ENCODE peak calls at places on chromosomes 4 and X, in eight cellular contexts. S, L, A, U, O, Z, V and B are unnamed samples.

GRCh38 chrX:16807548-16807947 is 21.3 kb downstream of the TXLNG start:
- DNase-seq in S (no peak), L (no peak), A (peak), U (no peak), O (no peak), Z (peak), V (no peak), B (no peak)

GRCh38 chr4:154660052-154660451 is 47.6 kb upstream of the FGG start:
- DNase-seq in S (no peak), L (no peak), A (no peak), U (no peak), O (peak), Z (no peak), V (no peak), B (no peak)

GRCh38 chr4:156329779-156330178 is 376.1 kb upstream of the CTSO start:
- DNase-seq in S (no peak), L (no peak), A (no peak), U (no peak), O (no peak), Z (no peak), V (no peak), B (no peak)

GRCh38 chrX:107205770-107206696 is at the start of the genes DNAAF6 and NUP62CL:
- DNase-seq in S (no peak), L (peak), A (peak), U (no peak), O (peak), Z (peak), V (peak), B (peak)

GRCh38 chr4:41213563-41214157 is 682 bp downstream of the APBB2 start:
- DNase-seq in S (no peak), L (no peak), A (peak), U (no peak), O (no peak), Z (no peak), V (peak), B (no peak)

GRCh38 chr4:164501074-164501473 is 252.9 kb upstream of the SMIM31 start:
- DNase-seq in S (no peak), L (no peak), A (no peak), U (no peak), O (no peak), Z (no peak), V (no peak), B (no peak)

GRCh38 chr4:21811576-21811975 is 137.0 kb downstream of the KCNIP4 start:
- DNase-seq in S (no peak), L (no peak), A (peak), U (no peak), O (peak), Z (no peak), V (no peak), B (no peak)

GRCh38 chrX:18010251-18010650 is 149.2 kb upstream of the RAI2 start:
- DNase-seq in S (no peak), L (no peak), A (no peak), U (no peak), O (no peak), Z (no peak), V (no peak), B (peak)

GRCh38 chr4:39312821-39313220 is 53.3 kb downstream of the RFC1 start:
- DNase-seq in S (no peak), L (no peak), A (peak), U (no peak), O (no peak), Z (no peak), V (no peak), B (no peak)

GRCh38 chr4:39305902-39306677 is 60.1 kb downstream of the RFC1 start:
- DNase-seq in S (no peak), L (no peak), A (no peak), U (peak), O (no peak), Z (no peak), V (no peak), B (no peak)

GRCh38 chr4:39304651-39305050 is 61.5 kb downstream of the RFC1 start:
- DNase-seq in S (peak), L (no peak), A (peak), U (no peak), O (no peak), Z (no peak), V (no peak), B (no peak)

GRCh38 chr4:39303871-39304270 is 62.3 kb downstream of the RFC1 start:
- DNase-seq in S (peak), L (no peak), A (no peak), U (no peak), O (no peak), Z (no peak), V (no peak), B (no peak)

DNA sequence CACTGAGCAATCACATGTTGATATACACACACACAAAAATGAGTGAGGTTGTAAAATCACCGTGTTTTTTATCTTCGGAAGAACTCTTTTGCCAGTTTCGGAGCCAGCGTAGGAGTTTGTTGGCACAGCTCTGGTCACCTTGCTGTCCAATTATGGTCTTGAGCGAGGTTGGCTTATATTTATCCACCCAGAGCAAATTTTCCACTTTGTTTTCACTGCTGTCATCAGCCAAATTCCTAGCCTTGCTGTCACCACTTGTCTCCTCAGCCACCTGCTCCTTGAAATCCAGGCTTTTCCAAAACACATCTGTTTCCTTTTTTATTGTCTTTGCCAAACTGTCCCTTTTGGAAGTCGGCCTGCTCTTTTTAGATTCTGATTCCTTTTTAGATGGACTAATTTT is 57.6 kb downstream of the RFC1 start:
- DNase-seq in S (no peak), L (no peak), A (peak), U (no peak), O (no peak), Z (no peak), V (no peak), B (no peak)
- TF ChIP-seq POLR2AphosphoS5 in S (no peak), L (no peak), A (no peak), U (no peak), O (no peak), Z (no peak), V (no peak), B (no peak)

GRCh38 chr4:88027611-88028608 is 20.5 kb downstream of the PKD2 start:
- DNase-seq in S (no peak), L (no peak), A (peak), U (no peak), O (no peak), Z (no peak), V (no peak), B (no peak)
- TF ChIP-seq POLR2AphosphoS5 in S (no peak), L (no peak), A (no peak), U (no peak), O (no peak), Z (no peak), V (no peak), B (no peak)

GRCh38 chrX:54808605-54809483 is 1.3 kb downstream of the MAGED2 start:
- DNase-seq in S (peak), L (peak), A (peak), U (peak), O (peak), Z (peak), V (peak), B (peak)
- TF ChIP-seq POLR2AphosphoS5 in S (peak), L (no peak), A (peak), U (peak), O (peak), Z (no peak), V (no peak), B (peak)

DNA sequence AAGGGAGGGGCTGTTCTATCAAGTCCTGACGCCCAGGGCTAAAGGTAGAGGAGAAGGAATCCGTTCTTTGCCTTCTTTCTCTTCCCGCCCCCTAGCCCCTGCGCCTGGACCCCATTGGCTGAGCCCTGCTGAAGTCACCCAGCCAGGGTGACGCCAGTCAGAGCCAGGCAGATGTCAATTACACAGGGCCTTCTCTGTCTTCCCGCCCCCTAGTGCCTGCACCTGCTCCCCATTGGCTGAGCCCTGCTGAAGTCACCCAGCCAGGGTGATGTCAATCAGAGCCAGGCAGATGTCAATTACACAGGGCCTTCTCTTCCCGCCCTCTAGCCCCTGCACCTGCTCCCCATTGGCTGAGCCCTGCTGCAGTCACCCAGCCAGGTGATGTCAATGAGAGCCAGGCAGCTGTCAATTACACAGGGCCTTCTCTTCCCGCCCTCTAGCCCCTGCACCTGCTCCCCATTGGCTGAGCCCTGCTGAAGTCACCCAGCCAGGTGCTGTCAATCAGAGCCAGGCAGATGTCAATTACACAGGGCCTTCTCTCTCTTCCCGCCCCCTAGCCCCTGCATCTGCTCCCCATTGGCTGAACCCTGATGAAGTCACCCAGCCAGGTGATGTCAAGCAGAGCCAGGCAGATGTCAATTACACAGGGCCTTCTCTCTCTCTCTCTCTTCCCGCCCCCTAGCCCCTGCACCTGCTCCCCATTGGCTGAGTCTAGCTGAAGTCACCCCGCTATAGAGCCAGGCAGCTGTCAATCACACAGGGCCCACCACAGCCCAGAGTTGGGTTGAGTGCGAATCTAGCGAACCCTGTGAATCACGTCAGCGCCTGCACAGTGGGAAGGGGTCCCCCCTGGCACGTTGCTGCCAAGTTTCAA is 46.4 kb downstream of the ASMT start:
- DNase-seq in S (no peak), L (peak), A (no peak), U (no peak), O (peak), Z (peak), V (peak), B (peak)
- TF ChIP-seq POLR2AphosphoS5 in S (no peak), L (no peak), A (no peak), U (no peak), O (no peak), Z (no peak), V (no peak), B (no peak)

DNA sequence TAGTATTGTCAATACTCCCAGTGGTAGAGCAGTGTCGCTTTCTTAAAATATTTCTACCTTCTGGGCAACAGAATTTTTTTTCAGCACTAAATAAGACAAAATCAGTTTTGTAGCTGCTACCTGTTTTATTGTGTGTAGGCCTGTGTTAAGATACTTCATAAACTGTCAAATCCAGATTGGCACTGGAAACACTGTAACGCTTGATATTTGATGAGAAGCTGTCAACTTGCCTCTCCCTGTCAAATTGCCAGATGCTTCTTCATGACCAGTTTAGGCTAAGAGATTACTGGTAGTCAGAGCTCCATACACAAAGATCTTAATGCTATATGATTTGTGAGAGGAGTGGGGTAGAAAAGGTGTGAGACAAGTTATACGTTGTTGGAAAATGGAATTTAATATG is 17.3 kb downstream of the TRAM1L1 start:
- DNase-seq in S (no peak), L (no peak), A (no peak), U (no peak), O (no peak), Z (no peak), V (no peak), B (no peak)
- TF ChIP-seq POLR2AphosphoS5 in S (no peak), L (no peak), A (no peak), U (no peak), O (no peak), Z (no peak), V (no peak), B (no peak)

GRCh38 chr4:169071781-169072180 is 61.7 kb upstream of the CBR4 start:
- DNase-seq in S (no peak), L (no peak), A (no peak), U (no peak), O (no peak), Z (no peak), V (no peak), B (no peak)

GRCh38 chr4:169066934-169067333 is 56.9 kb upstream of the CBR4 start:
- DNase-seq in S (no peak), L (no peak), A (no peak), U (no peak), O (no peak), Z (no peak), V (no peak), B (no peak)

GRCh38 chr4:169068423-169068822 is 58.4 kb upstream of the CBR4 start:
- DNase-seq in S (no peak), L (no peak), A (no peak), U (no peak), O (peak), Z (no peak), V (no peak), B (no peak)

GRCh38 chr4:169070895-169071218 is 60.8 kb upstream of the CBR4 start:
- DNase-seq in S (no peak), L (no peak), A (no peak), U (no peak), O (peak), Z (no peak), V (no peak), B (peak)

GRCh38 chr4:169070071-169070894 is 60.2 kb upstream of the CBR4 start:
- DNase-seq in S (no peak), L (no peak), A (peak), U (peak), O (peak), Z (peak), V (no peak), B (peak)
- TF ChIP-seq POLR2AphosphoS5 in S (no peak), L (peak), A (no peak), U (no peak), O (no peak), Z (no peak), V (no peak), B (peak)

GRCh38 chr4:188986271-188986689 is 847.0 kb downstream of the TRIML1 start:
- DNase-seq in S (no peak), L (no peak), A (no peak), U (no peak), O (peak), Z (no peak), V (no peak), B (no peak)
- TF ChIP-seq POLR2AphosphoS5 in S (no peak), L (no peak), A (no peak), U (no peak), O (no peak), Z (no peak), V (no peak), B (no peak)

GRCh38 chr4:38867478-38868054 is at the start of gene FAM114A1:
- DNase-seq in S (no peak), L (peak), A (peak), U (no peak), O (peak), Z (peak), V (peak), B (peak)
- TF ChIP-seq POLR2AphosphoS5 in S (peak), L (no peak), A (peak), U (no peak), O (peak), Z (no peak), V (no peak), B (no peak)

DNA sequence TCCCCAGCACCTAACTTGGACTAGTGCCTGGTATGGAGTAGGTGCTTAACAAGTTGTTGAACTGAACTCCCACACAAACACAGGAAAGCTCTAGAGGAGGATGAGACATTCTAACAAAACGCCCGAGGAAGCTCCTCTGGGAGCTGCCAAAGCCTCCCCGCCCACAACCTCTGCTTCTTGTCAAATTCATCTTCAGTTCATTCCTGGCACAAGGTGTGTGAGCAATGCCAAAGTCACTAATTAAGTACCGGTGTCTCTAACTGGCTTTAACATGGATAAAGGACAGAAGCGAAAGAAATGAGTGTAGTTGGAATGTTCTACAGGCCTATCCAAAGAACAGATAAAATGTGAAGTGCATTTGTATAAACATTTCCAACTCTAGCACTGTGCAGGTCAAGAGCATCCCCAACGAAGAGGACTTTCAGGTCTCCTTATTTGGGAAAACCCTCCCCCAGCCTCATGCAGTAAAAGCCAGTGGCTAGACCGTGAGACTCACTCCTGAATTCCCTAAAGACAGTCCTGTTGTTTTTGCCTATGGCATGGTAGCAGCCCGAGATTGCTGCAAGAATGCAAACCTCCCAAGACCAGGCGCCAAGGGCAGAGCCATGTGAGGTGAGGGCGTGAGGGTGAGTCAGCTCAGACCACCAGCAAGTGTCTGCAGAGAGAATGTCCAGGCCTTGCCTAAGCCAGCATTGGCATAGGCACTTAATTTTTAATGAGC is 72.2 kb upstream of the KLF3 start:
- DNase-seq in S (no peak), L (no peak), A (no peak), U (no peak), O (no peak), Z (no peak), V (no peak), B (no peak)
- TF ChIP-seq POLR2AphosphoS5 in S (peak), L (no peak), A (no peak), U (no peak), O (no peak), Z (no peak), V (no peak), B (peak)

DNA sequence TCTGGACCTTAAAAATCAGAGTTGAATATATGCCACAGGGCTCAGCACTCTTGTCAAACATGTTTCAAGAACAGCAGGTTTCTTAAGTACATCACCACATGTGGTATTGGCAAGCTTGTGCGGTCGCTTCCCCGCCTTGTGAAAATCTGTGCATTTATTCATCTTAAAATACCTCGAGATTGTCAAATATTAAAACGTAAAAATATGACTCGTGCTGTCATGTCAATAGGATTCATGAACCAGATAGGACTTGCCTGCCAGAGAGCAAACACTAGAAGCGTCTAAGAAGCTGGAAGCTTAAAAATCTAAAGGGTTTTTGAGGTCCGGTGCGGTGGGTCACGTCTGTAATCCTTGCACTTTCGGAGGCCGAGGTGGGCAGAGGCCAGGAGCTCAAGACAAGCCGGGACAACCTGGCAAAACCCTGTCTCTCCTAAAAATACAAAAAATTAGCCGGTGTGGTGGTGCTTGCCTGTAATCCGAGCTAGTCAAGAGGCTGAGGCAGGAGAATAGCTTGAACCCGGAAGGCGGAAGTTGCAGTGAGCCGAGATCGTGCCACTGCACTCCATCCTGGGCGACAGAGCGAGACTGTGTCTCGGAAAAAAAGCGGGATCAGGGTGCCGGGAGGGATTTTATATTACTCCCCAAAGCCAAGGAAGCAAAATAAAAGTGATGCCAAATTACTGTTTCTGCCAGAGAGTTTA is 40.2 kb upstream of the TMEM154 start:
- DNase-seq in S (peak), L (no peak), A (no peak), U (no peak), O (no peak), Z (no peak), V (no peak), B (peak)
- TF ChIP-seq POLR2AphosphoS5 in S (no peak), L (no peak), A (no peak), U (no peak), O (no peak), Z (no peak), V (no peak), B (no peak)